ENCODE peak calls at places on chromosome 4, in ten cellular contexts. G is NCI-H146; U is activated CD4-positive, alpha-beta T cell treated with anti-CD3 and anti-CD28 coated beads, Interleukin-2, amount 50 U/mL, for 4 hours; S is NCI-H1092 treated with DMSO at 0.1 percent for 48 hours; P is activated CD8-positive, alpha-beta memory T cell treated with anti-CD3 and anti-CD28 coated beads, Interleukin-2, amount 50 U/mL, for 48 hours; Z is activated naive CD4-positive, alpha-beta T cell treated with anti-CD3 and anti-CD28 coated beads, Interleukin-2, amount 10 ng/mL, durations not matched to agents 7 days and 5 days; R is astrocyte; V is putamen; L is T-helper 2 cell; O is HEK293T. Q is an unnamed sample.

GRCh38 chr4:72969957-72970356 is 99.6 kb downstream of the COX18 start:
- DNase-seq in G (no peak), U (no peak), S (no peak), P (no peak), Z (no peak), R (peak), V (peak), L (no peak), O (no peak), Q (peak)

GRCh38 chr4:155608231-155608885 is 58.3 kb upstream of the GUCY1A1 start:
- DNase-seq in G (no peak), U (no peak), S (no peak), P (no peak), Z (no peak), R (no peak), V (no peak), L (no peak), O (no peak), Q (peak)

GRCh38 chr4:84799318-84799717 is 167.2 kb downstream of the WDFY3 start:
- DNase-seq in G (no peak), U (no peak), S (no peak), P (no peak), Z (no peak), R (no peak), V (no peak), L (no peak), O (no peak), Q (no peak)

GRCh38 chr4:140049924-140050681 is 103.9 kb downstream of the MAML3 start:
- DNase-seq in G (peak), U (no peak), S (peak), P (no peak), Z (no peak), R (peak), V (peak), L (no peak), O (peak), Q (peak)

GRCh38 chr4:166091146-166091545 is 218.1 kb downstream of the TLL1 start:
- DNase-seq in G (peak), U (no peak), S (peak), P (no peak), Z (no peak), R (no peak), V (no peak), L (no peak), O (no peak), Q (peak)

GRCh38 chr4:140426610-140427103 is 791 bp downstream of the CLGN start:
- DNase-seq in G (peak), U (no peak), S (peak), P (no peak), Z (no peak), R (no peak), V (no peak), L (no peak), O (peak), Q (no peak)

GRCh38 chr4:76270776-76271175 is 19.3 kb downstream of the FAM47E start:
- DNase-seq in G (no peak), U (no peak), S (no peak), P (no peak), Z (no peak), R (no peak), V (no peak), L (no peak), O (no peak), Q (no peak)

GRCh38 chr4:132395576-132395975 is 753.5 kb upstream of the PCDH10 start:
- DNase-seq in G (no peak), U (no peak), S (no peak), P (no peak), Z (no peak), R (peak), V (no peak), L (no peak), O (no peak), Q (no peak)

GRCh38 chr4:145619639-145619996 is 433 bp downstream of the MMAA start:
- DNase-seq in G (peak), U (peak), S (peak), P (peak), Z (peak), R (peak), V (no peak), L (peak), O (no peak), Q (peak)

GRCh38 chr4:1809754-1810502 is 16.8 kb downstream of the FGFR3 start:
- DNase-seq in G (peak), U (peak), S (peak), P (peak), Z (peak), R (no peak), V (peak), L (peak), O (peak), Q (peak)

GRCh38 chr4:159069922-159070321 is 33.0 kb upstream of the RAPGEF2 start:
- DNase-seq in G (no peak), U (no peak), S (no peak), P (no peak), Z (no peak), R (peak), V (no peak), L (no peak), O (no peak), Q (peak)

GRCh38 chr4:149993030-149993429 is 85.2 kb upstream of the DCLK2 start:
- DNase-seq in G (no peak), U (no peak), S (no peak), P (no peak), Z (no peak), R (peak), V (no peak), L (no peak), O (no peak), Q (no peak)

GRCh38 chr4:58732973-58733372 is 1622.8 kb upstream of the IGFBP7 start:
- DNase-seq in G (peak), U (no peak), S (peak), P (no peak), Z (no peak), R (no peak), V (no peak), L (no peak), O (peak), Q (no peak)

GRCh38 chr4:185040523-185040922 is 22.2 kb downstream of the HELT start:
- DNase-seq in G (no peak), U (no peak), S (no peak), P (no peak), Z (no peak), R (no peak), V (no peak), L (no peak), O (no peak), Q (no peak)

GRCh38 chr4:77600521-77601451 is 4.8 kb upstream of the CXCL13 start:
- DNase-seq in G (peak), U (no peak), S (peak), P (no peak), Z (peak), R (no peak), V (no peak), L (no peak), O (peak), Q (peak)

Q was measured in fibroblast of gingiva.